ENCODE peak calls at places on chromosomes 1 and 21, in five cellular contexts. E, G, Y, J and C are unnamed samples.
A peak's percentile ranks its signal among the peaks of the same experiment; 100 is the strongest.

GRCh38 chr1:198528376-198528775 is 12.1 kb downstream of the ATP6V1G3 start:
- DNase-seq in E (no peak), G (peak; percentile 23), Y (no peak), J (no peak), C (no peak)

GRCh38 chr1:179848233-179848632 is 29.4 kb downstream of the TOR1AIP2 start:
- DNase-seq in E (no peak), G (no peak), Y (no peak), J (no peak), C (no peak)

GRCh38 chr1:8653878-8654277 is 163.6 kb downstream of the RERE start:
- DNase-seq in E (no peak), G (no peak), Y (no peak), J (no peak), C (no peak)

GRCh38 chr1:196400478-196401453 is 207.5 kb downstream of the KCNT2 start:
- DNase-seq in E (peak; percentile 31), G (peak; percentile 70), Y (no peak), J (no peak), C (no peak)

GRCh38 chr1:72281637-72282270 is 585 bp downstream of the NEGR1 start:
- DNase-seq in E (peak; percentile 13), G (no peak), Y (no peak), J (no peak), C (peak; percentile 22)

GRCh38 chr21:16117851-16118592 is 388.2 kb downstream of the USP25 start:
- DNase-seq in E (no peak), G (peak; percentile 88), Y (no peak), J (no peak), C (no peak)

GRCh38 chr1:58932820-58933598 is 149.2 kb upstream of the JUN start:
- DNase-seq in E (peak; percentile 96), G (peak; percentile 66), Y (no peak), J (no peak), C (no peak)

GRCh38 chr1:2091611-2092604 is 41.7 kb downstream of the PRKCZ start:
- DNase-seq in E (no peak), G (no peak), Y (no peak), J (peak; percentile 61), C (no peak)

GRCh38 chr1:143748906-143749305 is 222.9 kb downstream of the FAM72C start:
- DNase-seq in E (no peak), G (no peak), Y (no peak), J (no peak), C (no peak)

GRCh38 chr1:29547300-29547699 is 311.0 kb downstream of the PTPRU start:
- DNase-seq in E (no peak), G (no peak), Y (no peak), J (no peak), C (no peak)

GRCh38 chr1:24786191-24786590 is 40.9 kb downstream of the CLIC4 start:
- DNase-seq in E (no peak), G (peak; percentile 33), Y (no peak), J (no peak), C (no peak)

GRCh38 chr1:210024996-210025395 is 87.0 kb downstream of the SYT14 start:
- DNase-seq in E (peak; percentile 4), G (no peak), Y (no peak), J (no peak), C (no peak)

GRCh38 chr21:42082501-42083360 is 11.6 kb downstream of the UMODL1 start:
- DNase-seq in E (no peak), G (no peak), Y (peak; percentile 69), J (no peak), C (no peak)

GRCh38 chr1:156406229-156406628 is 37.2 kb downstream of the RHBG start:
- DNase-seq in E (no peak), G (no peak), Y (no peak), J (no peak), C (no peak)

GRCh38 chr1:21294266-21295058 is 4.2 kb upstream of the ECE1 start:
- DNase-seq in E (peak; percentile 47), G (no peak), Y (no peak), J (no peak), C (no peak)

GRCh38 chr1:54944610-54945392 is 35.6 kb upstream of the TMEM61 start:
- DNase-seq in E (peak; percentile 78), G (peak; percentile 60), Y (peak; percentile 87), J (peak; percentile 61), C (peak; percentile 73)

GRCh38 chr21:43717967-43718871 is 710 bp upstream of the PDXK start:
- DNase-seq in E (no peak), G (no peak), Y (peak; percentile 83), J (no peak), C (no peak)

GRCh38 chr1:56439610-56440264 is 139.6 kb downstream of the PLPP3 start:
- DNase-seq in E (no peak), G (no peak), Y (no peak), J (no peak), C (no peak)

GRCh38 chr1:18879221-18879790 is 19.8 kb upstream of the TAS1R2 start:
- DNase-seq in E (no peak), G (no peak), Y (no peak), J (no peak), C (no peak)

GRCh38 chr1:219185486-219186117 is 11.9 kb downstream of the LYPLAL1 start:
- DNase-seq in E (no peak), G (no peak), Y (no peak), J (no peak), C (no peak)

GRCh38 chr21:32979598-32980268 is 46.0 kb upstream of the OLIG2 start:
- DNase-seq in E (no peak), G (no peak), Y (no peak), J (no peak), C (no peak)

GRCh38 chr1:177257596-177257995 is 86.8 kb downstream of the BRINP2 start:
- DNase-seq in E (no peak), G (no peak), Y (no peak), J (no peak), C (no peak)

GRCh38 chr1:42168397-42168682 is 3.8 kb upstream of the GUCA2A start:
- DNase-seq in E (no peak), G (no peak), Y (no peak), J (no peak), C (no peak)

GRCh38 chr1:234958066-234958701 is 170.5 kb downstream of the TOMM20 start:
- DNase-seq in E (no peak), G (no peak), Y (no peak), J (no peak), C (no peak)

GRCh38 chr1:21946836-21947587 is 9.9 kb upstream of the HSPG2 start:
- DNase-seq in E (no peak), G (no peak), Y (no peak), J (no peak), C (peak; percentile 2)

GRCh38 chr1:238537641-238538040 is 646.9 kb upstream of the ZP4 start:
- DNase-seq in E (no peak), G (no peak), Y (no peak), J (no peak), C (no peak)

GRCh38 chr1:229862017-229862774 is 204.8 kb upstream of the GALNT2 start:
- DNase-seq in E (no peak), G (no peak), Y (no peak), J (peak; percentile 38), C (no peak)

GRCh38 chr1:154926201-154926600 is 10.3 kb downstream of the PMVK start:
- DNase-seq in E (no peak), G (no peak), Y (no peak), J (no peak), C (no peak)

GRCh38 chr1:7229696-7230095 is 444.4 kb downstream of the CAMTA1 start:
- DNase-seq in E (no peak), G (no peak), Y (no peak), J (no peak), C (no peak)

GRCh38 chr1:78464449-78464891 is 26.3 kb upstream of the PTGFR start:
- DNase-seq in E (no peak), G (no peak), Y (no peak), J (no peak), C (no peak)

GRCh38 chr1:21939650-21940374 is 2.7 kb upstream of the HSPG2 start:
- DNase-seq in E (peak; percentile 71), G (peak; percentile 94), Y (peak; percentile 98), J (no peak), C (peak; percentile 18)